ENCODE peak calls at places on chromosomes 3 and 15, in eight cellular contexts. One of them, this sample, is unnamed.

GRCh38 chr3:149632225-149632624 is 25.6 kb downstream of the WWTR1 start:
- DNase-seq in stimulated activated CD4-positive, alpha-beta T cell treated with anti-CD3 and anti-CD28 coated beads, TNF-alpha, amount 100 ng/mL, for 24 hours: no peak
- DNase-seq in fibroblast of mammary gland: no peak
- DNase-seq in activated CD8-positive, alpha-beta memory T cell treated with anti-CD3 and anti-CD28 coated beads, Interleukin-2, amount 50 U/mL, for 48 hours: no peak
- DNase-seq in foreskin fibroblast: no peak
- DNase-seq in AG09319: no peak
- DNase-seq in iPS-NIHi11: no peak
- DNase-seq in endothelial cell: no peak
- DNase-seq in this sample: no peak

GRCh38 chr3:62559831-62560445 is 186.6 kb upstream of the FEZF2 start:
- DNase-seq in stimulated activated CD4-positive, alpha-beta T cell treated with anti-CD3 and anti-CD28 coated beads, TNF-alpha, amount 100 ng/mL, for 24 hours: no peak
- DNase-seq in fibroblast of mammary gland: peak
- DNase-seq in activated CD8-positive, alpha-beta memory T cell treated with anti-CD3 and anti-CD28 coated beads, Interleukin-2, amount 50 U/mL, for 48 hours: no peak
- DNase-seq in foreskin fibroblast: peak
- DNase-seq in AG09319: peak
- DNase-seq in iPS-NIHi11: peak
- DNase-seq in endothelial cell: no peak
- DNase-seq in this sample: peak

GRCh38 chr3:107578523-107578922 is 55.8 kb downstream of the BBX start:
- DNase-seq in stimulated activated CD4-positive, alpha-beta T cell treated with anti-CD3 and anti-CD28 coated beads, TNF-alpha, amount 100 ng/mL, for 24 hours: no peak
- DNase-seq in fibroblast of mammary gland: no peak
- DNase-seq in activated CD8-positive, alpha-beta memory T cell treated with anti-CD3 and anti-CD28 coated beads, Interleukin-2, amount 50 U/mL, for 48 hours: no peak
- DNase-seq in foreskin fibroblast: no peak
- DNase-seq in AG09319: no peak
- DNase-seq in iPS-NIHi11: no peak
- DNase-seq in endothelial cell: peak
- DNase-seq in this sample: no peak

GRCh38 chr15:27828721-27829120 is 270.4 kb downstream of the OCA2 start:
- DNase-seq in stimulated activated CD4-positive, alpha-beta T cell treated with anti-CD3 and anti-CD28 coated beads, TNF-alpha, amount 100 ng/mL, for 24 hours: no peak
- DNase-seq in fibroblast of mammary gland: peak
- DNase-seq in activated CD8-positive, alpha-beta memory T cell treated with anti-CD3 and anti-CD28 coated beads, Interleukin-2, amount 50 U/mL, for 48 hours: no peak
- DNase-seq in foreskin fibroblast: no peak
- DNase-seq in AG09319: no peak
- DNase-seq in iPS-NIHi11: no peak
- DNase-seq in endothelial cell: no peak
- DNase-seq in this sample: no peak

GRCh38 chr3:71142440-71143161 is 440.9 kb downstream of the FOXP1 start:
- DNase-seq in stimulated activated CD4-positive, alpha-beta T cell treated with anti-CD3 and anti-CD28 coated beads, TNF-alpha, amount 100 ng/mL, for 24 hours: no peak
- DNase-seq in fibroblast of mammary gland: peak
- DNase-seq in activated CD8-positive, alpha-beta memory T cell treated with anti-CD3 and anti-CD28 coated beads, Interleukin-2, amount 50 U/mL, for 48 hours: no peak
- DNase-seq in foreskin fibroblast: no peak
- DNase-seq in AG09319: no peak
- DNase-seq in iPS-NIHi11: no peak
- DNase-seq in endothelial cell: no peak
- DNase-seq in this sample: no peak

GRCh38 chr3:184691397-184692131 is 20.3 kb downstream of the MAGEF1 start:
- DNase-seq in stimulated activated CD4-positive, alpha-beta T cell treated with anti-CD3 and anti-CD28 coated beads, TNF-alpha, amount 100 ng/mL, for 24 hours: no peak
- DNase-seq in fibroblast of mammary gland: no peak
- DNase-seq in activated CD8-positive, alpha-beta memory T cell treated with anti-CD3 and anti-CD28 coated beads, Interleukin-2, amount 50 U/mL, for 48 hours: no peak
- DNase-seq in foreskin fibroblast: peak
- DNase-seq in AG09319: no peak
- DNase-seq in iPS-NIHi11: no peak
- DNase-seq in endothelial cell: no peak
- DNase-seq in this sample: no peak

GRCh38 chr15:32870240-32871033 is 152.6 kb downstream of the GREM1 start:
- DNase-seq in stimulated activated CD4-positive, alpha-beta T cell treated with anti-CD3 and anti-CD28 coated beads, TNF-alpha, amount 100 ng/mL, for 24 hours: peak
- DNase-seq in fibroblast of mammary gland: peak
- DNase-seq in activated CD8-positive, alpha-beta memory T cell treated with anti-CD3 and anti-CD28 coated beads, Interleukin-2, amount 50 U/mL, for 48 hours: no peak
- DNase-seq in foreskin fibroblast: peak
- DNase-seq in AG09319: peak
- DNase-seq in iPS-NIHi11: no peak
- DNase-seq in endothelial cell: no peak
- DNase-seq in this sample: peak

GRCh38 chr3:78912217-78912616 is 855.6 kb downstream of the ROBO1 start:
- DNase-seq in stimulated activated CD4-positive, alpha-beta T cell treated with anti-CD3 and anti-CD28 coated beads, TNF-alpha, amount 100 ng/mL, for 24 hours: no peak
- DNase-seq in fibroblast of mammary gland: no peak
- DNase-seq in activated CD8-positive, alpha-beta memory T cell treated with anti-CD3 and anti-CD28 coated beads, Interleukin-2, amount 50 U/mL, for 48 hours: no peak
- DNase-seq in foreskin fibroblast: no peak
- DNase-seq in AG09319: no peak
- DNase-seq in iPS-NIHi11: no peak
- DNase-seq in endothelial cell: no peak
- DNase-seq in this sample: no peak

GRCh38 chr3:99637381-99638111 is 848 bp upstream of the COL8A1 start:
- DNase-seq in stimulated activated CD4-positive, alpha-beta T cell treated with anti-CD3 and anti-CD28 coated beads, TNF-alpha, amount 100 ng/mL, for 24 hours: no peak
- DNase-seq in fibroblast of mammary gland: peak
- DNase-seq in activated CD8-positive, alpha-beta memory T cell treated with anti-CD3 and anti-CD28 coated beads, Interleukin-2, amount 50 U/mL, for 48 hours: no peak
- DNase-seq in foreskin fibroblast: peak
- DNase-seq in AG09319: no peak
- DNase-seq in iPS-NIHi11: peak
- DNase-seq in endothelial cell: peak
- DNase-seq in this sample: peak

GRCh38 chr3:197352382-197352781 is 54.0 kb upstream of the DLG1 start:
- DNase-seq in stimulated activated CD4-positive, alpha-beta T cell treated with anti-CD3 and anti-CD28 coated beads, TNF-alpha, amount 100 ng/mL, for 24 hours: no peak
- DNase-seq in fibroblast of mammary gland: peak
- DNase-seq in activated CD8-positive, alpha-beta memory T cell treated with anti-CD3 and anti-CD28 coated beads, Interleukin-2, amount 50 U/mL, for 48 hours: no peak
- DNase-seq in foreskin fibroblast: peak
- DNase-seq in AG09319: no peak
- DNase-seq in iPS-NIHi11: no peak
- DNase-seq in endothelial cell: no peak
- DNase-seq in this sample: peak

GRCh38 chr15:69758810-69759410 is 306.3 kb downstream of the RPLP1 start:
- DNase-seq in stimulated activated CD4-positive, alpha-beta T cell treated with anti-CD3 and anti-CD28 coated beads, TNF-alpha, amount 100 ng/mL, for 24 hours: peak
- DNase-seq in fibroblast of mammary gland: peak
- DNase-seq in activated CD8-positive, alpha-beta memory T cell treated with anti-CD3 and anti-CD28 coated beads, Interleukin-2, amount 50 U/mL, for 48 hours: peak
- DNase-seq in foreskin fibroblast: no peak
- DNase-seq in AG09319: no peak
- DNase-seq in iPS-NIHi11: no peak
- DNase-seq in endothelial cell: no peak
- DNase-seq in this sample: peak

GRCh38 chr3:99659965-99660364 is 21.6 kb downstream of the COL8A1 start:
- DNase-seq in stimulated activated CD4-positive, alpha-beta T cell treated with anti-CD3 and anti-CD28 coated beads, TNF-alpha, amount 100 ng/mL, for 24 hours: no peak
- DNase-seq in fibroblast of mammary gland: peak
- DNase-seq in activated CD8-positive, alpha-beta memory T cell treated with anti-CD3 and anti-CD28 coated beads, Interleukin-2, amount 50 U/mL, for 48 hours: no peak
- DNase-seq in foreskin fibroblast: peak
- DNase-seq in AG09319: no peak
- DNase-seq in iPS-NIHi11: no peak
- DNase-seq in endothelial cell: no peak
- DNase-seq in this sample: peak

GRCh38 chr3:86420990-86421739 is 569.8 kb downstream of the VGLL3 start:
- DNase-seq in stimulated activated CD4-positive, alpha-beta T cell treated with anti-CD3 and anti-CD28 coated beads, TNF-alpha, amount 100 ng/mL, for 24 hours: no peak
- DNase-seq in fibroblast of mammary gland: no peak
- DNase-seq in activated CD8-positive, alpha-beta memory T cell treated with anti-CD3 and anti-CD28 coated beads, Interleukin-2, amount 50 U/mL, for 48 hours: no peak
- DNase-seq in foreskin fibroblast: no peak
- DNase-seq in AG09319: no peak
- DNase-seq in iPS-NIHi11: no peak
- DNase-seq in endothelial cell: no peak
- DNase-seq in this sample: no peak